ENCODE peak calls at places on chromosomes 11 and 22, in four cellular contexts. T is cardiac fibroblast, X is astrocyte of the spinal cord, N is neuronal stem cell. P is an unnamed sample.

GRCh38 chr22:33405194-33405593 is 347.0 kb upstream of the SYN3 start:
- DNase-seq in N (no peak), T (no peak), X (no peak), P (no peak)

GRCh38 chr22:45911601-45912271 is 65.2 kb downstream of the WNT7B start:
- DNase-seq in T (peak), N (no peak), X (no peak), P (no peak)

GRCh38 chr11:35121326-35121865 is 17.6 kb upstream of the CD44 start:
- DNase-seq in X (no peak), T (no peak), N (no peak), P (no peak)

GRCh38 chr11:70078796-70079616 is 889 bp downstream of the ANO1 start:
- DNase-seq in N (no peak), X (no peak), T (no peak), P (no peak)

GRCh38 chr11:68839953-68840641 is 1.6 kb downstream of the CPT1A start:
- DNase-seq in X (peak), N (no peak), T (peak), P (peak)

GRCh38 chr11:69417211-69418085 is 64.0 kb upstream of the LINC01488 start:
- DNase-seq in N (no peak), T (no peak), X (peak), P (no peak)

GRCh38 chr11:12625438-12626071 is 48.7 kb upstream of the TEAD1 start:
- DNase-seq in T (peak), N (no peak), X (peak), P (no peak)

GRCh38 chr11:3126207-3126865 is 38.8 kb downstream of the OSBPL5 start:
- DNase-seq in T (no peak), X (no peak), N (no peak), P (no peak)

GRCh38 chr22:39318507-39319283 is 728 bp downstream of the RPL3 start:
- DNase-seq in N (no peak), T (no peak), X (no peak), P (no peak)

GRCh38 chr11:134921938-134922337 is 509.9 kb upstream of the B3GAT1 start:
- DNase-seq in X (no peak), N (no peak), T (no peak), P (no peak)

GRCh38 chr11:18168372-18168771 is 4.3 kb upstream of the MRGPRX4 start:
- DNase-seq in T (no peak), X (no peak), N (no peak), P (no peak)

GRCh38 chr11:1779806-1780699 is 16.3 kb upstream of the CTSD start:
- DNase-seq in T (no peak), N (no peak), X (no peak), P (no peak)

GRCh38 chr11:104912102-104912501 is 13.8 kb upstream of the CASP12 start:
- DNase-seq in X (no peak), N (no peak), T (no peak), P (no peak)

GRCh38 chr11:1055990-1056771 is 18.5 kb upstream of the MUC2 start:
- DNase-seq in T (no peak), N (no peak), X (no peak), P (no peak)

GRCh38 chr11:69881467-69882269 is 62.5 kb upstream of the FGF3 start:
- DNase-seq in N (no peak), T (no peak), X (no peak), P (no peak)

GRCh38 chr11:101907826-101908225 is 7.0 kb upstream of the CEP126 start:
- DNase-seq in T (peak), X (no peak), N (no peak), P (no peak)

GRCh38 chr11:131408011-131408640 is 37.7 kb downstream of the NTM start:
- DNase-seq in X (peak), N (no peak), T (no peak), P (peak)

GRCh38 chr11:27328602-27329001 is 34.4 kb downstream of the CCDC34 start:
- DNase-seq in X (no peak), T (no peak), N (no peak), P (no peak)

GRCh38 chr11:64880240-64881001 is 2.0 kb upstream of the EHD1 start:
- DNase-seq in T (peak), X (no peak), N (no peak), P (no peak)

DNA sequence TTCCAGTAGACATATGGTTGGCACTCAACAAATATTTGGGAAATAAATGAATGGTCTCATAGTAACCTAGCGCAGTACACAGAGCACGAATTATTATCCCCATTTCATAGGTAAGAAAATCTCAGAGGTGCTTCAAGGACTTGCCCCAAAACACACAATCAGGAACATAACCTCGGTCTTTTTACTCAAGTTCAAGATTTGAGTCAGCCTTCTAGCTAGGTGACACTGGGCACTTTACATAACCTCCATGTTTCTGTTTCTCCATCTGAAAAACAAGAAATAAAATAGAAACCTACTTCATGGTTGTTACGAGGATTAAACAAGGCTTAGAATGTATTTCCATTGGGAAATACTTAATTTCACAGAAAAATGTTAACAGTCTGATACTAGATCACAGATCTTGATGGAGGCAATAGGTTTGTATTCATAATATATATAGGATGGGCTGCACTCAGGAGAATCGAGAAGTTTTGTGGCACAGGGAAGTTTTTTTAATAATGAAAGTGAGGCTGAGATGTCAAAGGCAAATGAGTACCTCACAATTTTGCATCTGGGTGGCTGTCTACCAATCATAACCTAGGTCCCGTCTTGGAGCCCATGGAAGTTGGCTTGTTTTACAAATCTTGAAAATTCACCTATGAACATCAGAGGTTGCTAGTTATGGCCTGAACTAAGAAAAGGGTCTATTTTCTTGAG is 147.4 kb upstream of the ZC3H12C start:
- DNase-seq in N (no peak), T (no peak), X (no peak), P (no peak)
- H3K4me3 ChIP-seq in N (no peak), T (no peak), X (no peak), P (no peak)

DNA sequence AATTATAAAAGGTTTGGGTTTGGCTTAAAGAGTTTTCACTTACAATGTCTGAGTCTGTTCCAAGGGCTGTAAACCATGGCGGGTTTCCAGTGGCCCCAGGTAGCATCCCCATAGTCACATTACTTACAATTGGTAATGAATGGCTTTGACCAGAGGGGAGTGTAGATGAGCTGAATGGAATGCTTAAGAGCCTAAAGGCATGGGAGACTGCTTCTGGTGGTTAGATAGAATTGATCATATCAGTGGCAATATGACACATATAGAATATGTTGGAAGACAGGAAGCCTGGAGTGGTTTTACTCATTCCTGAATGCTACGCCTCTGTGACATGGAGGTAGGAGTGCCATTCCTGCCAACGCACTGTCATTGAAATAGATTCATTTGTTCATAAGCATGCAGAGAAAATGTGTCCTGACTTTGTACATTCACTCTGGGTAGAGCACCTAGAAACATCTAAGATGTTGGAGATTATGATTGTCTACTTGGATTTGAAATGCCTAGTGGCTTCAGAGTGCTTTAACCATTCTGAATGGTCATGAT is 183.3 kb downstream of the BLID start:
- DNase-seq in N (no peak), X (no peak), T (no peak), P (no peak)
- H3K4me3 ChIP-seq in N (no peak), X (no peak), T (no peak), P (no peak)

DNA sequence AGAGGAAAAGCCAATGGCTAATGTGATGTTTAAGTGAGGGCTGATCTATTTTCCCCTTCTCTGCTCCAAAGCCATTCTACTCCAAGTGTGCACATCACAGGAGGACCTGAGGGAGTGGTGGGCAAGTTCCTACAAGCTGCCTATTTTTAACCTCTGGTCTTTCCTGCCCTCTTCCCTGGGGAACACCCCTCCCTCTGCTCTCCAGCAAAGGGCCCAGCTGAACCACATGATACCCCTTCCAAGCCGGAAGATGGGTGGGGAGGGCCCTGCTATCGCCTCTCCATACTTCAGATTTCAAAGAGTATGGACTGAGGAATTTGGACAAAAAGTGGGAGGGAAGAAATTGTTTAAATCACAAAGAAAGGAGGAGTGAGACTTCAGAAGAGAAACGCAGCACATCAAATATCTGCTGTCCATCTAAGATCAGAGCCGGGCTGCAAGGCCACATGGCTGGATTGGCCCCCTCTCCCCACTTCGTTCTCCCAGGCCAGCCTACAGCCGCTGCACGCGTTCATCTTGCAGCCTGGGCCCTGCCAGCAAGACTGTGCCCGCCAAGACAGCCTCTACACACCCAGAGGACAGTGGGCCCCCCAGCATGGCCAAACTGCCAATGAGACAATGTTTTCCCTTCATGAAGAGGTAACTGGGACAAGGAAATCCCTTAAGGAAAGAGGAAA is 77.5 kb downstream of the MICAL3 start:
- DNase-seq in T (no peak), N (no peak), X (no peak), P (no peak)
- H3K4me3 ChIP-seq in T (no peak), N (no peak), X (no peak), P (no peak)

DNA sequence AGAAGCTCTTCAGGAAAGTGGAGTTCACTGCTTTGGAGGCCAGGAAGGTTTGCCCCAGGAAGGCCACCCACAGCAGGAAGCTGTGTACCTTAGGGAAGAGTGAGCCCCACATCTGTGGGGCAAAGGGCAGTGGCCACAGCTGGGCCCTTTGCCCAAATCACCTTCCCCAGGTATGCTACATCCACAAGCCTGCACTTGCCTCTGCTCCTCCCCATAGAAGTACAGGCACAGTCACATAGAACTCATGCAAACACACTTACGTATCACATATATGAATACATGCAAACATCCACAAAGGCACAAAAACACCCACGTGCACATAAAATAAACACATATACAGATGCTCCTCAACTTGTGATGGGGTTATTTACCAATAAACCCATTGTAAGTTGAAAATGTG is 2.1 kb downstream of the TRIM29 start:
- DNase-seq in N (no peak), X (no peak), T (no peak), P (no peak)
- H3K4me3 ChIP-seq in N (no peak), X (no peak), T (no peak), P (no peak)

P was measured in Jurkat, Clone E6-1.